ENCODE peak calls at places on chromosomes 11 and 22, in five cellular contexts. W is CD8-positive, alpha-beta T cell; V is psoas muscle; L is lung; G is fibroblast of the aortic adventitia. B is an unnamed sample.

GRCh38 chr11:90593099-90593498 is 370.2 kb upstream of the CHORDC1 start:
- DNase-seq in W (no peak), V (no peak), L (no peak), G (no peak), B (no peak)

GRCh38 chr11:124535552-124536232 is 7.8 kb downstream of the OR8B12 start:
- DNase-seq in W (no peak), V (no peak), L (no peak), G (peak), B (no peak)

GRCh38 chr11:25949918-25950317 is 382.0 kb upstream of the ANO3 start:
- DNase-seq in W (no peak), V (no peak), L (no peak), G (no peak), B (no peak)

GRCh38 chr11:37926772-37927171 is 1328.7 kb upstream of the RAG2 start:
- DNase-seq in W (no peak), V (no peak), L (no peak), G (no peak), B (no peak)

GRCh38 chr11:69027704-69028372 is 14.8 kb upstream of the MRGPRF start:
- DNase-seq in W (no peak), V (no peak), L (peak), G (no peak), B (peak)

GRCh38 chr11:11407065-11407737 is 54.2 kb upstream of the CSNK2A3 start:
- DNase-seq in W (no peak), V (peak), L (peak), G (no peak), B (no peak)

GRCh38 chr22:20937031-20937793 is 20.0 kb downstream of the CRKL start:
- DNase-seq in W (no peak), V (no peak), L (peak), G (no peak), B (no peak)

GRCh38 chr11:102615077-102615893 is 9.8 kb downstream of the MMP20 start:
- DNase-seq in W (no peak), V (no peak), L (no peak), G (no peak), B (no peak)

GRCh38 chr11:64684357-64684756 is 38.6 kb downstream of the NRXN2 start:
- DNase-seq in W (no peak), V (no peak), L (no peak), G (no peak), B (no peak)

GRCh38 chr11:82494988-82495432 is 238.7 kb downstream of the FAM181B start:
- DNase-seq in W (no peak), V (no peak), L (no peak), G (no peak), B (no peak)
- TF ChIP-seq CTCF in W (no peak), V (no peak), L (no peak), G (no peak), B (no peak)

DNA sequence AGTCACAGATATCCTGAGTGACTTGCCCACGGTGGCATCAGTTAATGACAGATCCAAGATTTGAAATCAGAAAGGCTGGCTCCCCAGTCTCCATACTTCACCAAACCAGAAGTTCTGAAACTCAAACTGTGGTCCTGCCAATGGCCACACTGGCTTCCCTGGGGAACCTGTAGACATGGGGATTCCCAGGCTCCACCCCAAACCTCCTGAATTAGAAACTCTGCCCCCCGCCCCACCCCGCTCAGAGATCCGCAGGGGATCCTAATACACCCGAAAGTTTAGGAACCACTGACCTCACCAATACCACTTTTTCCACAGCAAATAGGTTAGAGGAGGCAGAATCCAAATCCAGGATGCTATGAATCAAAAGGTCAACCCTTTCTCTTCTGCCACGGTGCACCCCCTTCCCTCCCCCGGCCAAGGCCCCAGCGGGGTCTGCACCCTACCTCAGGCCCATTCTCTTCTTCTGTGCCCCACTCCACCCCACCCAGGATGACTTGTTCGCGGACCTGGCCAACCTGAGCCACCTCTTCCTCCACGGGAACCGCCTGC is 15.4 kb downstream of the RTN4RL2 start:
- DNase-seq in W (no peak), V (no peak), L (no peak), G (no peak), B (no peak)
- H3K4me3 ChIP-seq in W (peak), V (peak), L (no peak), G (peak), B (peak)

GRCh38 chr22:49162841-49163240 is 664.8 kb downstream of the BRD1 start:
- DNase-seq in W (no peak), V (no peak), L (no peak), G (no peak), B (no peak)
- TF ChIP-seq CTCF in W (no peak), V (no peak), L (no peak), G (no peak), B (no peak)

GRCh38 chr22:36456459-36456835 is 25.0 kb downstream of the TXN2 start:
- DNase-seq in W (no peak), V (no peak), L (no peak), G (no peak), B (no peak)

GRCh38 chr22:36457688-36458450 is 23.6 kb downstream of the TXN2 start:
- DNase-seq in W (no peak), V (peak), L (no peak), G (peak), B (peak)

GRCh38 chr22:36454916-36455570 is 26.4 kb downstream of the TXN2 start:
- DNase-seq in W (peak), V (peak), L (peak), G (peak), B (peak)

GRCh38 chr22:36453855-36454378 is 27.5 kb downstream of the TXN2 start:
- DNase-seq in W (no peak), V (no peak), L (no peak), G (no peak), B (no peak)

DNA sequence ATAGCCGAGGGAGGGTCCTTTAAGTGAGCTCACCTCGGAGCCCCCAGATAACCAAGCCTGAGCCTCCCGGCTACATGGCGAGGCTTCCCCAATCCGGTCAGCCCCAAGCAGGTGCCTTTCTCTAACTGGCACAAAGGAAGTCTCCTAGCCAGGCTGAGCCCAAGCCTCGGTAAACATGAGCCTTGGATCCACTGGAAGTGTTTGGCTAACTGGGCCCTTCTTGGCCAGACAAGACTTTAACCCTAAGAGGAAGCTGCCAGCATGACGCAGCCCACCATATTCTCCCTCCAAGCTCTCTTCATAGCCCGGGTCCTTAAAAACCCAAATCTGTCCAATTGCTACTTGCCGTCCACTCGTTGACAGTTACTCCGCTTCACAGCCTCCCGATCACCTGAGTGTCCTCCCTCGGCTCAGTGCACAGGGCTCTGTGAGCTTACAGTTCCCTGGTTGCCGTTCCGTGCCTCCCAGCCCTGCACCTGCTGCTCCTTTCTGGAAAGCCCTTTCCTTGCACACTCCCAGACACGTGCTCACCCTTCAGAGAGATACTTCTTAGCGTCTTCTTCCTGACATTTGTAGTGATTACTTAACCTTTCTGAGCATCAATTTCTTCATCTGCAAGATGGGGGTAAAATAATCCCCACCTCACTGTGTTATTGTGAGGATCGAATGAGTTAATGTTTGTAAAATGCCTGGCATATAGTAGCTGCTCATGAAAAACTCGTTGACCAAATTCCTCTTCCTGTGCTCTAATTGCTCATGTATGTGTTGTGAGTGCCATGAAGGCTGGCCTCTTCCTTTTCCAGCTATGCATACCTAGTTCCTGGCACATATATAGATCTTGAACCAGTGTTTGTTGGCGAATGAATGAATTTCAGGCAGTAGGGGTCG is 25.6 kb downstream of the TXN2 start:
- DNase-seq in W (peak), V (peak), L (no peak), G (no peak), B (no peak)
- H3K4me3 ChIP-seq in W (peak), V (peak), L (no peak), G (no peak), B (peak)